ENCODE peak calls at places on chromosomes 6 and 20, in four cellular contexts. G is colonic mucosa, R is fibroblast of lung, Q is GM23248. L is an unnamed sample. For H3K4me1, the result is how much of the 10 kb centered on the place peaks cover.

GRCh38 chr6:48747040-48747439 is 636.0 kb upstream of the PTCHD4 start:
- DNase-seq in Q (peak), R (peak), G (no peak), L (peak)

GRCh38 chr20:8490076-8490830 is 358.2 kb downstream of the PLCB1 start:
- DNase-seq in G (no peak), Q (peak), R (no peak), L (no peak)

GRCh38 chr6:113858067-113858604 is 991 bp downstream of the MARCKS start:
- DNase-seq in Q (peak), R (peak), G (peak), L (peak)

GRCh38 chr6:18177566-18177965 is 22.3 kb downstream of the KDM1B start:
- DNase-seq in G (peak), R (no peak), Q (no peak), L (no peak)

GRCh38 chr6:80523531-80523970 is 417.1 kb downstream of the BCKDHB start:
- DNase-seq in R (no peak), Q (peak), G (no peak), L (peak)

GRCh38 chr20:36241678-36242077 is 5.4 kb downstream of the AAR2 start:
- DNase-seq in G (no peak), R (no peak), Q (no peak), L (no peak)

GRCh38 chr6:151534576-151534975 is 40.8 kb downstream of the CCDC170 start:
- DNase-seq in G (no peak), Q (peak), R (no peak), L (no peak)

GRCh38 chr6:28764014-28764723 is 159.6 kb downstream of the TRIM27 start:
- DNase-seq in R (no peak), G (no peak), Q (no peak), L (peak)

GRCh38 chr6:74755748-74756147 is 450.1 kb downstream of the COL12A1 start:
- DNase-seq in R (no peak), Q (no peak), G (no peak), L (no peak)

GRCh38 chr6:81696505-81696904 is 56.0 kb downstream of the TENT5A start:
- DNase-seq in R (peak), G (no peak), Q (no peak), L (no peak)

GRCh38 chr6:96391776-96392175 is 129.8 kb upstream of the UFL1 start:
- DNase-seq in Q (peak), R (no peak), G (no peak), L (no peak)

GRCh38 chr20:62524486-62524885 is 48.7 kb upstream of the GATA5 start:
- DNase-seq in Q (peak), R (peak), G (no peak), L (peak)

GRCh38 chr6:166957087-166957804 is 896 bp upstream of the RNASET2 start:
- DNase-seq in G (peak), Q (peak), R (no peak), L (no peak)

GRCh38 chr20:24959591-24960301 is 10.7 kb downstream of the CST7 start:
- DNase-seq in Q (no peak), G (peak), R (no peak), L (no peak)

GRCh38 chr6:28737750-28738395 is 185.9 kb downstream of the TRIM27 start:
- DNase-seq in R (no peak), Q (no peak), G (no peak), L (no peak)

GRCh38 chr6:118776607-118777549 is 117.1 kb upstream of the ASF1A start:
- DNase-seq in R (peak), G (peak), Q (peak), L (peak)

GRCh38 chr20:41034239-41034638 is 5.6 kb downstream of the TOP1 start:
- DNase-seq in G (no peak), R (no peak), Q (no peak), L (no peak)
- H3K9ac ChIP-seq in G (no peak), R (no peak), Q (no peak), L (no peak)

GRCh38 chr6:31776961-31777666 is at the start of gene VWA7:
- DNase-seq in R (peak), G (peak), Q (peak), L (peak)

GRCh38 chr6:31775633-31776263 is 1.4 kb downstream of the VWA7 start:
- DNase-seq in Q (no peak), R (no peak), G (no peak), L (no peak)

GRCh38 chr6:31777667-31778050 is 531 bp upstream of the VWA7 start:
- DNase-seq in Q (no peak), G (no peak), R (no peak), L (no peak)

GRCh38 chr6:31775184-31775583 is 1.9 kb downstream of the VWA7 start:
- DNase-seq in Q (no peak), R (no peak), G (peak), L (no peak)

DNA sequence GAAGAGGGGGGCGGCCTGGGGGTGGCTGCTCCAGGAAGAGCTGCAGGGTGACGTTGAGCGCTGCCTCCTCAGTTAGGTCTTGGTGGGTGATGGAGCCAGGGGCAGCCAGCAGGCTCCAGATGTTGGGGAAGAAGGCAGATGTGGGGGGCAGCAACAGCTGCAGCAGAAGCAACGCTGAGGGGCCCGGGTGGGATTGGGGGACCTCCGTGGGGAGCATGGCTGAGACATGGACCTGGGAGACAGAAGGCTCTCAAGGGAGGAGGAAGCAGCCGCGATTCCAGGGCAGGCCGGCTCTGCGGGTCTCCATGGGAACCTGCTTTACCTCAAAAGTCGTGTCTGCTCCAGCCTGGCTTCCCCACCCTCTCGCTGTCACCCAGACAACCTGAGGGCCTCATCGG is 566 bp downstream of the VWA7 start:
- DNase-seq in R (no peak), Q (peak), G (peak), L (no peak)
- H3K4me3 ChIP-seq in R (no peak), Q (peak), G (no peak), L (no peak)

DNA sequence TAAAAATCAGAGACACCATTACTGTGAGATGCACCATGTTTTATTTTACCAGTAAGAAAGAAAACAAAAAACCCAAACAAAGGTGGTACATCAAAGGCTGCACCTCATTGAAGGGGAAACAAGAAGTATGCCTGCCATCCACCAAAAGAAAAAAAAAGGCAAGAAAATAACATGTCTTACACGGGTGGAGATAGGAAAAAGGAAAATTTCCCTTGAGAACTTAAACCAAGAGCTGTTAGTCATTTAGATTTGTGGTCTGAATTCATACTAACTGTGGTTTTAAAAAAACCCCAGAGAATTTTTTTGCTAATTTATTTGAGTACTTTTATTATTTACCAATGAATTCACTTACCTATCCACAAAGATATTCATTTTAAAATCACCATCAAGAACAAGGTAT is 144.0 kb downstream of the LRRC1 start:
- DNase-seq in G (no peak), R (peak), Q (peak), L (no peak)
- H3K4me1 ChIP-seq in G (under half), R (under half), Q (under half), L (under half)

GRCh38 chr20:58604410-58604881 is 46.6 kb upstream of the STX16 start:
- DNase-seq in R (no peak), G (no peak), Q (no peak), L (peak)

GRCh38 chr20:58608096-58608840 is 42.8 kb upstream of the STX16 start:
- DNase-seq in G (no peak), R (no peak), Q (no peak), L (no peak)

GRCh38 chr20:58606184-58606583 is 44.9 kb upstream of the STX16 start:
- DNase-seq in R (no peak), Q (no peak), G (no peak), L (no peak)

GRCh38 chr20:58603656-58604184 is 47.4 kb upstream of the STX16 start:
- DNase-seq in Q (peak), G (no peak), R (no peak), L (peak)

GRCh38 chr20:58605292-58606065 is 45.6 kb upstream of the STX16 start:
- DNase-seq in R (no peak), G (no peak), Q (no peak), L (no peak)
- H3K9ac ChIP-seq in R (no peak), G (no peak), Q (no peak), L (no peak)

L was measured in adipocyte.